ENCODE peak calls at places on chromosomes 3 and 15, in four cellular contexts. L is HepG2, C is GM12878, S is A549. N is an unnamed sample.

GRCh38 chr15:41020311-41020710 is 67.0 kb downstream of the CHAC1 start:
- DNase-seq in L (no peak), C (no peak), S (no peak), N (no peak)

GRCh38 chr3:59286791-59287531 is 237.1 kb upstream of the CFAP20DC start:
- DNase-seq in L (no peak), C (no peak), S (no peak), N (no peak)

GRCh38 chr15:58543664-58544335 is 112.0 kb downstream of the LIPC start:
- DNase-seq in L (no peak), C (no peak), S (no peak), N (no peak)

GRCh38 chr15:95888762-95889161 is 441.7 kb upstream of the NR2F2 start:
- DNase-seq in L (no peak), C (no peak), S (no peak), N (no peak)

GRCh38 chr3:153392363-153392762 is 230.3 kb downstream of the RAP2B start:
- DNase-seq in L (no peak), C (no peak), S (no peak), N (no peak)

GRCh38 chr15:75452364-75452967 is 976 bp upstream of the SIN3A start:
- DNase-seq in L (peak), C (peak), S (peak), N (peak)

GRCh38 chr3:169886671-169887070 is 16.9 kb upstream of the LRRC31 start:
- DNase-seq in L (no peak), C (no peak), S (no peak), N (no peak)

GRCh38 chr3:7309707-7310106 is 448.8 kb downstream of the GRM7 start:
- DNase-seq in L (no peak), C (no peak), S (no peak), N (no peak)

GRCh38 chr3:111906667-111907066 is 47.6 kb downstream of the PHLDB2 start:
- DNase-seq in L (no peak), C (no peak), S (no peak), N (no peak)

GRCh38 chr3:67706934-67707333 is 52.5 kb upstream of the SUCLG2 start:
- DNase-seq in L (peak), C (no peak), S (no peak), N (no peak)

GRCh38 chr3:37301980-37302379 is 127.6 kb upstream of the LRRFIP2 start:
- DNase-seq in L (no peak), C (no peak), S (no peak), N (no peak)

GRCh38 chr15:45254405-45255293 is 2.6 kb downstream of the SLC28A2 start:
- DNase-seq in L (no peak), C (no peak), S (peak), N (no peak)

DNA sequence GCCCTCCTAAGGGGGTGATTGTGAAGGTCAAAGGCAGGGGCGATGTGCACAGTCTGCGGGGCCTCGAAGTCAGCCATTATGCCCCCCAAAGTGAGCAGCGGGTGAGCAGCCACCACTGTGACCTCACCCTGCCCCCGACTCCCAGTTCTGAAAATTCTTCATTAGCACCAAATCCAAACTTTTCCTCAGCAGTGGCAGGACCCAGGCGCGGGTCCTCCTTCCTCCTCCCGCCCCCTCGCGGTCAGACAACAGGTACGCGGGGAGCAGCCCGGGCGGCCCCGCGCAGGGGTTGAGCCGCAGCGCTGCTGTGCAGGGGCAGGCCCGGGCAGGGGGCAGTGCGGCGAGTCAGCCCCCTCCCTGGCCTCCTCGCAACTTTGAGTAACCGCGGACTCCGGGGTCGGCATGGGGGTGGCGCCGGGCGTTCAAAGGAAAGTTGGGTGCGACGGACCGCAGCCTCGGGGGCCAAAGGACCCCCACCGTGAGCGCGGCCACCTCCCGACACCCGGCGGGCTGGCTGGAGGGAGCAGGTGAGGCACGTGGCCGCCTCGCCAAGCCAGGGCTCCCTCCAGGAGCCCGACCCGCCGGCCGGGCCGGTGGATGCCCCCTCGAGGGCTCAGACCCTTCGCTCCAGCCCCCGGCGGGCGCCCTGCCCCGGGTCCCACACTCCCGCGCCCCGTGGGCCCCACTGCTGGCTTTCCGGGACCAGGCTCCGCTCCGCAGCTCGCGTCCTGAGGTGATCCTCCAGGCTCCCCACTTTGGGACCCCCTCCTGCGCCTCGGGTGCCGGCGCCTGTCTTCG is 49.4 kb upstream of the CCDC174 start:
- DNase-seq in L (no peak), C (no peak), S (peak), N (peak)
- TF ChIP-seq ESRRA in L (no peak), C (no peak), S (no peak), N (peak)

DNA sequence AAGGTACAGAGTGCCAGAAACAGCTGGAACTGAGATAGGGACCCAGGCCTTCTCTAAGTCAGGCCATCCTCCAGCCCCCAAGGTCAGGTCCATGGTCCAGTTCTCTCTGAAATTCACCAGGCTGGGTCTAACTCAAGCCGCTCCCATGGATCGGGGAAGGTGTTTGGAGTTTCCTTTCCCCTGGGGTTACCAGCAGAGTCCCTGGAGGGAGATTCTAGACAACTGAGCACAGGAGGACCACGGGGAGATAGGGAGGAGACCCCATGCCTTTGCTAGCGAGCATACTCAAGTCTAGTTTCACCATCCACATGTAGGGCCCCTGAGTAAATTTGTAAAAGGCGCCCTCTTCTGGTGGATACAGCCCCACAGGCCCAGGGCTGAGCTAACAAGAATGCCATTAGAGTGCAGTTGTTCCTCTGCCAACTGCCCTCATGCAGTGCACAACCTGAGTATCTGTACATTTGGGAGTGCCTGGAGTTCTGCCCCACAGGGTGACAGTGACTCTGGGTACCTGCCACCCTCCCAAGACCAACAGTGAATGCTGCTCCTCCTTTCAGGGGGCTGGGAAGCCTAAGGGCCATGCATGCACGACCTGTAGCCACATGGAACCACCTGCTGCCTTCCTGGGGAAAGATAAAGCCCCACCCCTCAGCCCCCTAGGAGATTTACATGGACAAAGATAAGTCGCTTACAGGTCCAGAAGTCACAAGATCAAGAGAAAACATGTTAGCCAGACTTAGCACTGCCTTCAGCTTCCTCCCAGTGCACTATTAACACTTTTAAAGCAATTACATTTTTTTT is 89.0 kb downstream of the IQSEC1 start:
- DNase-seq in L (peak), C (no peak), S (peak), N (peak)
- TF ChIP-seq ESRRA in L (no peak), C (no peak), S (no peak), N (no peak)

GRCh38 chr3:72996473-72997333 is at the start of gene PPP4R2:
- DNase-seq in L (peak), C (peak), S (peak), N (peak)

GRCh38 chr3:72996121-72996472 is 514 bp upstream of the PPP4R2 start:
- DNase-seq in L (no peak), C (no peak), S (no peak), N (no peak)

GRCh38 chr3:72998489-72998888 is 1.9 kb downstream of the PPP4R2 start:
- DNase-seq in L (no peak), C (no peak), S (no peak), N (no peak)

GRCh38 chr3:72995337-72995736 is 1.3 kb upstream of the PPP4R2 start:
- DNase-seq in L (no peak), C (no peak), S (no peak), N (no peak)

GRCh38 chr3:72997421-72997961 is 880 bp downstream of the PPP4R2 start:
- DNase-seq in L (peak), C (no peak), S (peak), N (no peak)
- TF ChIP-seq ESRRA in L (no peak), C (no peak), S (no peak), N (no peak)

GRCh38 chr3:182242563-182242962 is 530.8 kb downstream of the SOX2 start:
- DNase-seq in L (no peak), C (no peak), S (no peak), N (no peak)

GRCh38 chr3:182240474-182240873 is 528.7 kb downstream of the SOX2 start:
- DNase-seq in L (no peak), C (no peak), S (no peak), N (no peak)

GRCh38 chr3:182241196-182241776 is 529.6 kb downstream of the SOX2 start:
- DNase-seq in L (no peak), C (no peak), S (no peak), N (no peak)

GRCh38 chr3:182243625-182244024 is 531.9 kb downstream of the SOX2 start:
- DNase-seq in L (no peak), C (no peak), S (no peak), N (no peak)

GRCh38 chr3:182241777-182242556 is 530.2 kb downstream of the SOX2 start:
- DNase-seq in L (peak), C (no peak), S (no peak), N (no peak)
- TF ChIP-seq ESRRA in L (no peak), C (no peak), S (no peak), N (no peak)

GRCh38 chr3:11989383-11990050 is 14.7 kb upstream of the SYN2 start:
- DNase-seq in L (no peak), C (no peak), S (peak), N (no peak)
- TF ChIP-seq ESRRA in L (no peak), C (no peak), S (no peak), N (no peak)

DNA sequence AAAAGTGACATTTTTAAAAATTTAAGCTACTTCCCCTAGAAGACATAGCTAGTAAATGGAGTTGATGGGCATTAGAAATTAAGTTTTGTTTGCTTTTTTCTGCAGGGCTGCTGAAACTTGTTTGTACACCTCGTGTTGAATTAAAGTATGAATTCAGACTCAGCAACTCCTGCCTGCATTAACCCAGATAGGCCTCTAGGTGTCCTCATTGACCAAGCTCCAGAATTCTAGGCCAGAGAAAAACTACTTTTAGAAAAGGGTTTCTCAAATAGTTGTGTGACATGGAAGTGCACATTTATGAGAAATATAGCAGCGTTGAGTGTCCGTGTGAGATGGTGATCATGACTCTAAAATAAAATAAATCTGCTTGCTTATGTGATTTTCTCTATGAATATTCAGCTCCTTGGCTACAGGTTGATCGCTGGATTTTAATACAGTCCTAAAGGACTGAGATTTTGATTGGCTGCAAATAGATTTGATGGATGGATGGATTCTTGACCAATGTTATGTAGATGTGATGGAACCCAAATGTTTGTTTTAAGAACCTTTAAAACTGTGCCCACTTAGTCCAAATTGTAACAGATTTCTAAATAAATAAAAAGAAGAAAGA is 39.3 kb upstream of the LMOD3 start:
- DNase-seq in L (peak), C (peak), S (peak), N (no peak)
- TF ChIP-seq ESRRA in L (no peak), C (no peak), S (no peak), N (no peak)

DNA sequence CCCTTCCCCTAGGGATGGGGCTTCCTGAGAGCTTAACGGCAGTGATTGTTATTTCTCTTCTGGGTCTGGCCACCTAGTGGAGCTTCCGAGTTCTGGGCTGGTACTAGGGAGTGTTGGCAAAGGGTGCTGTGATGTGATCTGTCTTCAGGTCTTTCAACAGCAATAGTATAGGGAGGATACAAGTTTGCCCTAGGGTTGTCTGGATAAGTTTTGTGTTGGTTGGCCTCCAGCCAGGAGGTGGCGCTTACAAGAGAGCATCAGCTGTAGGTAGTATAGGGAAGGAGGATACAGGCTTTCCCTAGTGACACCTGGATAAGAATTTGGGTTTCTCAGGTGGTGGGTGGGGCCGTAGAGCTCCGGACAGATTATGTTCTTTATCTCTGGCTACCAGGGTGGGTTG is 19.2 kb upstream of the CPOX start:
- DNase-seq in L (peak), C (no peak), S (peak), N (peak)
- TF ChIP-seq ESRRA in L (no peak), C (no peak), S (no peak), N (no peak)

GRCh38 chr3:63500196-63500595 is 152.3 kb upstream of the SNTN start:
- DNase-seq in L (no peak), C (no peak), S (no peak), N (no peak)

GRCh38 chr3:63492464-63492863 is 160.0 kb upstream of the SNTN start:
- DNase-seq in L (no peak), C (no peak), S (no peak), N (no peak)

GRCh38 chr3:63494646-63495045 is 157.8 kb upstream of the SNTN start:
- DNase-seq in L (no peak), C (no peak), S (no peak), N (no peak)
- TF ChIP-seq ESRRA in L (no peak), C (no peak), S (no peak), N (no peak)

DNA sequence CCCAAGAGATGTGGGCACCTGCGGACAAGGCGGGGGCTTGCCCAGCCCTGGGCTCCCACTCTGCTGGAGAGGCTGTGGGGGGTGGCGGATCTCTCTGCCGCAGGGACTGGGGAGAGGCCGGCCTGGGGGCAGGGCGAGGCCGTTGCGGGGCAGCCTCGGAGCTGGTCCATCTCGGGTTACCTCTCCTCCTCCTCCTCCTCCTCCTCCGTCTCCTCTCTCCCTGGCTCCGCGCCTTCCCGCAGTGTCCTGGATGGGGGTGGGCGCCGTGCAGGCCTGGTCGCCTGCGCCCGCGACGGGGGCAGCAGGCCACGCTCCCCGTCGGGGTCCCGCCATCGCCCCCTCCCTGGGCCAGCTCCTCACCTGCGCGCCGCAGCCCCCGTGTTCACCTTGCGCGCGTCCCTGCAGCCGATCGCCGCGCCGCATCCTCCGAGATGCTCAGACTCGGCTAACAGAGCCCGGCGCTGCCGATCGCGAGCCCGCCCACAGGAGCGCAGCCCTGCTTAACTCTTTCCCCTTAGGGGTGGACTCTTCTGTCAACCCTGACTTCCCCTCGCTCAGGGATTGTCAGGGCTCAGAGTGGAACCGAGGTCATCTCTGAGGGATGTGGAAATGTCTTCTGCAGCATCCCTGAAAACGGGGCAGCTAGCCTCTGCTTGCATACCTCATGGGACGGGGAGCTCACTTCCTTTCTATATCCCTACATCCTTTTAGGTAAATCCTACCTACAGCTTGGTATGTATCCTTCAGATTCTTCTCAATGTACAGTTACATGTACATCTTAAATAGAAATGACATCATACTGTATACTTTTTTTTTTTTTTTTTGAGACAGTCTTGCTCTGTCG is at the start of gene PRRT3:
- DNase-seq in L (no peak), C (no peak), S (peak), N (peak)
- TF ChIP-seq ESRRA in L (no peak), C (peak), S (no peak), N (no peak)

GRCh38 chr15:72135719-72136118 is 17.5 kb downstream of the SENP8 start:
- DNase-seq in L (no peak), C (no peak), S (no peak), N (no peak)
- TF ChIP-seq ESRRA in L (no peak), C (no peak), S (no peak), N (no peak)

N was measured in WTC11.